ENCODE peak calls at places on chromosomes 4 and X, in seven cellular contexts. One of them, this sample, is unnamed.

GRCh38 chrX:109740076-109740809 is 7.2 kb upstream of the ACSL4 start:
- DNase-seq in RWPE1: peak; percentile 18
- DNase-seq in stomach: no peak
- DNase-seq in stimulated activated CD4-positive, alpha-beta T cell treated with anti-CD3 and anti-CD28 coated beads, Interleukin-12 subunit alpha, Interleukin-12 subunit beta, amount 100 ng/mL, for 48 hours: no peak
- DNase-seq in HFF-Myc: no peak
- DNase-seq in IMR-90: peak; percentile 52
- DNase-seq in stimulated activated CD8-positive, alpha-beta memory T cell treated with anti-CD3 and anti-CD28 coated beads, Interleukin-7, amount 100 ng/mL, for 4 hours: no peak
- DNase-seq in this sample: no peak

GRCh38 chrX:16870095-16870860 is at the start of gene RBBP7:
- DNase-seq in RWPE1: peak; percentile 81
- DNase-seq in stomach: peak; percentile 91
- DNase-seq in stimulated activated CD4-positive, alpha-beta T cell treated with anti-CD3 and anti-CD28 coated beads, Interleukin-12 subunit alpha, Interleukin-12 subunit beta, amount 100 ng/mL, for 48 hours: peak; percentile 85
- DNase-seq in HFF-Myc: peak; percentile 44
- DNase-seq in IMR-90: peak; percentile 89
- DNase-seq in stimulated activated CD8-positive, alpha-beta memory T cell treated with anti-CD3 and anti-CD28 coated beads, Interleukin-7, amount 100 ng/mL, for 4 hours: peak; percentile 81
- DNase-seq in this sample: peak; percentile 96

GRCh38 chr4:89712141-89712540 is 124.8 kb downstream of the SNCA start:
- DNase-seq in RWPE1: no peak
- DNase-seq in stomach: no peak
- DNase-seq in stimulated activated CD4-positive, alpha-beta T cell treated with anti-CD3 and anti-CD28 coated beads, Interleukin-12 subunit alpha, Interleukin-12 subunit beta, amount 100 ng/mL, for 48 hours: no peak
- DNase-seq in HFF-Myc: peak; percentile 53
- DNase-seq in IMR-90: peak; percentile 67
- DNase-seq in stimulated activated CD8-positive, alpha-beta memory T cell treated with anti-CD3 and anti-CD28 coated beads, Interleukin-7, amount 100 ng/mL, for 4 hours: no peak
- DNase-seq in this sample: no peak

GRCh38 chr4:58247792-58248191 is 1137.6 kb upstream of the IGFBP7 start:
- DNase-seq in RWPE1: peak; percentile 8
- DNase-seq in stomach: no peak
- DNase-seq in stimulated activated CD4-positive, alpha-beta T cell treated with anti-CD3 and anti-CD28 coated beads, Interleukin-12 subunit alpha, Interleukin-12 subunit beta, amount 100 ng/mL, for 48 hours: no peak
- DNase-seq in HFF-Myc: no peak
- DNase-seq in IMR-90: no peak
- DNase-seq in stimulated activated CD8-positive, alpha-beta memory T cell treated with anti-CD3 and anti-CD28 coated beads, Interleukin-7, amount 100 ng/mL, for 4 hours: no peak
- DNase-seq in this sample: no peak

GRCh38 chrX:85963736-85964135 is 83.6 kb downstream of the CHM start:
- DNase-seq in RWPE1: peak; percentile 3
- DNase-seq in stomach: no peak
- DNase-seq in stimulated activated CD4-positive, alpha-beta T cell treated with anti-CD3 and anti-CD28 coated beads, Interleukin-12 subunit alpha, Interleukin-12 subunit beta, amount 100 ng/mL, for 48 hours: no peak
- DNase-seq in HFF-Myc: peak; percentile 31
- DNase-seq in IMR-90: peak; percentile 96
- DNase-seq in stimulated activated CD8-positive, alpha-beta memory T cell treated with anti-CD3 and anti-CD28 coated beads, Interleukin-7, amount 100 ng/mL, for 4 hours: no peak
- DNase-seq in this sample: no peak

GRCh38 chr4:132956951-132957350 is 192.1 kb upstream of the PCDH10 start:
- DNase-seq in RWPE1: no peak
- DNase-seq in stomach: no peak
- DNase-seq in stimulated activated CD4-positive, alpha-beta T cell treated with anti-CD3 and anti-CD28 coated beads, Interleukin-12 subunit alpha, Interleukin-12 subunit beta, amount 100 ng/mL, for 48 hours: no peak
- DNase-seq in HFF-Myc: no peak
- DNase-seq in IMR-90: no peak
- DNase-seq in stimulated activated CD8-positive, alpha-beta memory T cell treated with anti-CD3 and anti-CD28 coated beads, Interleukin-7, amount 100 ng/mL, for 4 hours: no peak
- DNase-seq in this sample: no peak

GRCh38 chr4:1008840-1009646 is 2.4 kb upstream of the FGFRL1 start:
- DNase-seq in RWPE1: no peak
- DNase-seq in stomach: peak; percentile 49
- DNase-seq in stimulated activated CD4-positive, alpha-beta T cell treated with anti-CD3 and anti-CD28 coated beads, Interleukin-12 subunit alpha, Interleukin-12 subunit beta, amount 100 ng/mL, for 48 hours: no peak
- DNase-seq in HFF-Myc: no peak
- DNase-seq in IMR-90: no peak
- DNase-seq in stimulated activated CD8-positive, alpha-beta memory T cell treated with anti-CD3 and anti-CD28 coated beads, Interleukin-7, amount 100 ng/mL, for 4 hours: no peak
- DNase-seq in this sample: peak; percentile 54

GRCh38 chrX:39764441-39764914 is 333.3 kb downstream of the BCOR start:
- DNase-seq in RWPE1: no peak
- DNase-seq in stomach: no peak
- DNase-seq in stimulated activated CD4-positive, alpha-beta T cell treated with anti-CD3 and anti-CD28 coated beads, Interleukin-12 subunit alpha, Interleukin-12 subunit beta, amount 100 ng/mL, for 48 hours: no peak
- DNase-seq in HFF-Myc: no peak
- DNase-seq in IMR-90: peak; percentile 34
- DNase-seq in stimulated activated CD8-positive, alpha-beta memory T cell treated with anti-CD3 and anti-CD28 coated beads, Interleukin-7, amount 100 ng/mL, for 4 hours: no peak
- DNase-seq in this sample: no peak

GRCh38 chrX:134688839-134689238 is 30.6 kb upstream of the PLAC1 start:
- DNase-seq in RWPE1: peak; percentile 20
- DNase-seq in stomach: no peak
- DNase-seq in stimulated activated CD4-positive, alpha-beta T cell treated with anti-CD3 and anti-CD28 coated beads, Interleukin-12 subunit alpha, Interleukin-12 subunit beta, amount 100 ng/mL, for 48 hours: no peak
- DNase-seq in HFF-Myc: no peak
- DNase-seq in IMR-90: peak; percentile 76
- DNase-seq in stimulated activated CD8-positive, alpha-beta memory T cell treated with anti-CD3 and anti-CD28 coated beads, Interleukin-7, amount 100 ng/mL, for 4 hours: no peak
- DNase-seq in this sample: no peak

GRCh38 chr4:141486375-141486997 is 149.9 kb upstream of the IL15 start:
- DNase-seq in RWPE1: peak; percentile 39
- DNase-seq in stomach: no peak
- DNase-seq in stimulated activated CD4-positive, alpha-beta T cell treated with anti-CD3 and anti-CD28 coated beads, Interleukin-12 subunit alpha, Interleukin-12 subunit beta, amount 100 ng/mL, for 48 hours: no peak
- DNase-seq in HFF-Myc: no peak
- DNase-seq in IMR-90: peak; percentile 90
- DNase-seq in stimulated activated CD8-positive, alpha-beta memory T cell treated with anti-CD3 and anti-CD28 coated beads, Interleukin-7, amount 100 ng/mL, for 4 hours: no peak
- DNase-seq in this sample: no peak

GRCh38 chrX:150692837-150693781 is at the start of gene MTMR1:
- DNase-seq in RWPE1: peak; percentile 24
- DNase-seq in stomach: peak; percentile 44
- DNase-seq in stimulated activated CD4-positive, alpha-beta T cell treated with anti-CD3 and anti-CD28 coated beads, Interleukin-12 subunit alpha, Interleukin-12 subunit beta, amount 100 ng/mL, for 48 hours: no peak
- DNase-seq in HFF-Myc: no peak
- DNase-seq in IMR-90: no peak
- DNase-seq in stimulated activated CD8-positive, alpha-beta memory T cell treated with anti-CD3 and anti-CD28 coated beads, Interleukin-7, amount 100 ng/mL, for 4 hours: peak; percentile 24
- DNase-seq in this sample: no peak

GRCh38 chr4:100017627-100018310 is 67.7 kb upstream of the H2AZ1 start:
- DNase-seq in RWPE1: peak; percentile 84
- DNase-seq in stomach: no peak
- DNase-seq in stimulated activated CD4-positive, alpha-beta T cell treated with anti-CD3 and anti-CD28 coated beads, Interleukin-12 subunit alpha, Interleukin-12 subunit beta, amount 100 ng/mL, for 48 hours: no peak
- DNase-seq in HFF-Myc: no peak
- DNase-seq in IMR-90: peak; percentile 21
- DNase-seq in stimulated activated CD8-positive, alpha-beta memory T cell treated with anti-CD3 and anti-CD28 coated beads, Interleukin-7, amount 100 ng/mL, for 4 hours: no peak
- DNase-seq in this sample: no peak

GRCh38 chr4:3826247-3827172 is 60.3 kb downstream of the ADRA2C start:
- DNase-seq in RWPE1: no peak
- DNase-seq in stomach: no peak
- DNase-seq in stimulated activated CD4-positive, alpha-beta T cell treated with anti-CD3 and anti-CD28 coated beads, Interleukin-12 subunit alpha, Interleukin-12 subunit beta, amount 100 ng/mL, for 48 hours: no peak
- DNase-seq in HFF-Myc: no peak
- DNase-seq in IMR-90: no peak
- DNase-seq in stimulated activated CD8-positive, alpha-beta memory T cell treated with anti-CD3 and anti-CD28 coated beads, Interleukin-7, amount 100 ng/mL, for 4 hours: no peak
- DNase-seq in this sample: no peak

GRCh38 chrX:132270699-132271098 is 51.5 kb upstream of the RAP2C start:
- DNase-seq in RWPE1: peak; percentile 26
- DNase-seq in stomach: no peak
- DNase-seq in stimulated activated CD4-positive, alpha-beta T cell treated with anti-CD3 and anti-CD28 coated beads, Interleukin-12 subunit alpha, Interleukin-12 subunit beta, amount 100 ng/mL, for 48 hours: no peak
- DNase-seq in HFF-Myc: peak; percentile 40
- DNase-seq in IMR-90: peak; percentile 81
- DNase-seq in stimulated activated CD8-positive, alpha-beta memory T cell treated with anti-CD3 and anti-CD28 coated beads, Interleukin-7, amount 100 ng/mL, for 4 hours: no peak
- DNase-seq in this sample: no peak

GRCh38 chrX:8731579-8732395 is at the start of gene ANOS1:
- DNase-seq in RWPE1: peak; percentile 26
- DNase-seq in stomach: peak; percentile 47
- DNase-seq in stimulated activated CD4-positive, alpha-beta T cell treated with anti-CD3 and anti-CD28 coated beads, Interleukin-12 subunit alpha, Interleukin-12 subunit beta, amount 100 ng/mL, for 48 hours: no peak
- DNase-seq in HFF-Myc: no peak
- DNase-seq in IMR-90: no peak
- DNase-seq in stimulated activated CD8-positive, alpha-beta memory T cell treated with anti-CD3 and anti-CD28 coated beads, Interleukin-7, amount 100 ng/mL, for 4 hours: no peak
- DNase-seq in this sample: no peak

GRCh38 chrX:19674041-19674769 is 158.9 kb upstream of the MAP3K15 start:
- DNase-seq in RWPE1: no peak
- DNase-seq in stomach: no peak
- DNase-seq in stimulated activated CD4-positive, alpha-beta T cell treated with anti-CD3 and anti-CD28 coated beads, Interleukin-12 subunit alpha, Interleukin-12 subunit beta, amount 100 ng/mL, for 48 hours: no peak
- DNase-seq in HFF-Myc: no peak
- DNase-seq in IMR-90: no peak
- DNase-seq in stimulated activated CD8-positive, alpha-beta memory T cell treated with anti-CD3 and anti-CD28 coated beads, Interleukin-7, amount 100 ng/mL, for 4 hours: no peak
- DNase-seq in this sample: no peak

GRCh38 chr4:138958519-138958918 is 57.1 kb upstream of the NOCT start:
- DNase-seq in RWPE1: no peak
- DNase-seq in stomach: no peak
- DNase-seq in stimulated activated CD4-positive, alpha-beta T cell treated with anti-CD3 and anti-CD28 coated beads, Interleukin-12 subunit alpha, Interleukin-12 subunit beta, amount 100 ng/mL, for 48 hours: no peak
- DNase-seq in HFF-Myc: no peak
- DNase-seq in IMR-90: no peak
- DNase-seq in stimulated activated CD8-positive, alpha-beta memory T cell treated with anti-CD3 and anti-CD28 coated beads, Interleukin-7, amount 100 ng/mL, for 4 hours: no peak
- DNase-seq in this sample: no peak

GRCh38 chrX:56995271-56995994 is at the start of gene SPIN3:
- DNase-seq in RWPE1: peak; percentile 53
- DNase-seq in stomach: peak; percentile 84
- DNase-seq in stimulated activated CD4-positive, alpha-beta T cell treated with anti-CD3 and anti-CD28 coated beads, Interleukin-12 subunit alpha, Interleukin-12 subunit beta, amount 100 ng/mL, for 48 hours: peak; percentile 56
- DNase-seq in HFF-Myc: no peak
- DNase-seq in IMR-90: peak; percentile 59
- DNase-seq in stimulated activated CD8-positive, alpha-beta memory T cell treated with anti-CD3 and anti-CD28 coated beads, Interleukin-7, amount 100 ng/mL, for 4 hours: peak; percentile 12
- DNase-seq in this sample: peak; percentile 71

GRCh38 chrX:12580548-12580947 is 210.7 kb upstream of the PRPS2 start:
- DNase-seq in RWPE1: peak; percentile 53
- DNase-seq in stomach: no peak
- DNase-seq in stimulated activated CD4-positive, alpha-beta T cell treated with anti-CD3 and anti-CD28 coated beads, Interleukin-12 subunit alpha, Interleukin-12 subunit beta, amount 100 ng/mL, for 48 hours: no peak
- DNase-seq in HFF-Myc: no peak
- DNase-seq in IMR-90: peak; percentile 7
- DNase-seq in stimulated activated CD8-positive, alpha-beta memory T cell treated with anti-CD3 and anti-CD28 coated beads, Interleukin-7, amount 100 ng/mL, for 4 hours: no peak
- DNase-seq in this sample: no peak

GRCh38 chr4:55547918-55548317 is 1.2 kb upstream of the CLOCK start:
- DNase-seq in RWPE1: no peak
- DNase-seq in stomach: no peak
- DNase-seq in stimulated activated CD4-positive, alpha-beta T cell treated with anti-CD3 and anti-CD28 coated beads, Interleukin-12 subunit alpha, Interleukin-12 subunit beta, amount 100 ng/mL, for 48 hours: no peak
- DNase-seq in HFF-Myc: no peak
- DNase-seq in IMR-90: no peak
- DNase-seq in stimulated activated CD8-positive, alpha-beta memory T cell treated with anti-CD3 and anti-CD28 coated beads, Interleukin-7, amount 100 ng/mL, for 4 hours: no peak
- DNase-seq in this sample: no peak

GRCh38 chrX:72146527-72146926 is 14.8 kb upstream of the RTL5 start:
- DNase-seq in RWPE1: no peak
- DNase-seq in stomach: no peak
- DNase-seq in stimulated activated CD4-positive, alpha-beta T cell treated with anti-CD3 and anti-CD28 coated beads, Interleukin-12 subunit alpha, Interleukin-12 subunit beta, amount 100 ng/mL, for 48 hours: no peak
- DNase-seq in HFF-Myc: no peak
- DNase-seq in IMR-90: no peak
- DNase-seq in stimulated activated CD8-positive, alpha-beta memory T cell treated with anti-CD3 and anti-CD28 coated beads, Interleukin-7, amount 100 ng/mL, for 4 hours: no peak
- DNase-seq in this sample: no peak

GRCh38 chr4:109302366-109303140 is at the start of gene COL25A1:
- DNase-seq in RWPE1: peak; percentile 36
- DNase-seq in stomach: peak; percentile 26
- DNase-seq in stimulated activated CD4-positive, alpha-beta T cell treated with anti-CD3 and anti-CD28 coated beads, Interleukin-12 subunit alpha, Interleukin-12 subunit beta, amount 100 ng/mL, for 48 hours: peak; percentile 7
- DNase-seq in HFF-Myc: no peak
- DNase-seq in IMR-90: peak; percentile 16
- DNase-seq in stimulated activated CD8-positive, alpha-beta memory T cell treated with anti-CD3 and anti-CD28 coated beads, Interleukin-7, amount 100 ng/mL, for 4 hours: peak; percentile 9
- DNase-seq in this sample: peak; percentile 34

GRCh38 chr4:7396186-7396585 is 38.5 kb downstream of the PSAPL1 start:
- DNase-seq in RWPE1: no peak
- DNase-seq in stomach: no peak
- DNase-seq in stimulated activated CD4-positive, alpha-beta T cell treated with anti-CD3 and anti-CD28 coated beads, Interleukin-12 subunit alpha, Interleukin-12 subunit beta, amount 100 ng/mL, for 48 hours: no peak
- DNase-seq in HFF-Myc: no peak
- DNase-seq in IMR-90: no peak
- DNase-seq in stimulated activated CD8-positive, alpha-beta memory T cell treated with anti-CD3 and anti-CD28 coated beads, Interleukin-7, amount 100 ng/mL, for 4 hours: no peak
- DNase-seq in this sample: no peak

GRCh38 chrX:112368371-112368770 is 285.8 kb upstream of the TRPC5 start:
- DNase-seq in RWPE1: no peak
- DNase-seq in stomach: no peak
- DNase-seq in stimulated activated CD4-positive, alpha-beta T cell treated with anti-CD3 and anti-CD28 coated beads, Interleukin-12 subunit alpha, Interleukin-12 subunit beta, amount 100 ng/mL, for 48 hours: no peak
- DNase-seq in HFF-Myc: no peak
- DNase-seq in IMR-90: no peak
- DNase-seq in stimulated activated CD8-positive, alpha-beta memory T cell treated with anti-CD3 and anti-CD28 coated beads, Interleukin-7, amount 100 ng/mL, for 4 hours: no peak
- DNase-seq in this sample: no peak

GRCh38 chr4:128979934-128980333 is 113.4 kb downstream of the SCLT1 start:
- DNase-seq in RWPE1: peak; percentile 48
- DNase-seq in stomach: no peak
- DNase-seq in stimulated activated CD4-positive, alpha-beta T cell treated with anti-CD3 and anti-CD28 coated beads, Interleukin-12 subunit alpha, Interleukin-12 subunit beta, amount 100 ng/mL, for 48 hours: no peak
- DNase-seq in HFF-Myc: peak; percentile 54
- DNase-seq in IMR-90: peak; percentile 86
- DNase-seq in stimulated activated CD8-positive, alpha-beta memory T cell treated with anti-CD3 and anti-CD28 coated beads, Interleukin-7, amount 100 ng/mL, for 4 hours: no peak
- DNase-seq in this sample: no peak

GRCh38 chr4:74098628-74098995 is 383 bp downstream of the CXCL2 start:
- DNase-seq in RWPE1: no peak
- DNase-seq in stomach: no peak
- DNase-seq in stimulated activated CD4-positive, alpha-beta T cell treated with anti-CD3 and anti-CD28 coated beads, Interleukin-12 subunit alpha, Interleukin-12 subunit beta, amount 100 ng/mL, for 48 hours: no peak
- DNase-seq in HFF-Myc: no peak
- DNase-seq in IMR-90: no peak
- DNase-seq in stimulated activated CD8-positive, alpha-beta memory T cell treated with anti-CD3 and anti-CD28 coated beads, Interleukin-7, amount 100 ng/mL, for 4 hours: no peak
- DNase-seq in this sample: no peak

GRCh38 chr4:7462509-7462971 is 27.8 kb upstream of the PSAPL1 start:
- DNase-seq in RWPE1: peak; percentile 60
- DNase-seq in stomach: peak; percentile 32
- DNase-seq in stimulated activated CD4-positive, alpha-beta T cell treated with anti-CD3 and anti-CD28 coated beads, Interleukin-12 subunit alpha, Interleukin-12 subunit beta, amount 100 ng/mL, for 48 hours: no peak
- DNase-seq in HFF-Myc: peak; percentile 6
- DNase-seq in IMR-90: peak; percentile 2
- DNase-seq in stimulated activated CD8-positive, alpha-beta memory T cell treated with anti-CD3 and anti-CD28 coated beads, Interleukin-7, amount 100 ng/mL, for 4 hours: no peak
- DNase-seq in this sample: no peak

GRCh38 chr4:163558539-163559044 is 64.1 kb downstream of the TMA16 start:
- DNase-seq in RWPE1: no peak
- DNase-seq in stomach: no peak
- DNase-seq in stimulated activated CD4-positive, alpha-beta T cell treated with anti-CD3 and anti-CD28 coated beads, Interleukin-12 subunit alpha, Interleukin-12 subunit beta, amount 100 ng/mL, for 48 hours: no peak
- DNase-seq in HFF-Myc: no peak
- DNase-seq in IMR-90: no peak
- DNase-seq in stimulated activated CD8-positive, alpha-beta memory T cell treated with anti-CD3 and anti-CD28 coated beads, Interleukin-7, amount 100 ng/mL, for 4 hours: no peak
- DNase-seq in this sample: no peak

GRCh38 chrX:15619053-15619772 is 18.5 kb upstream of the ACE2 start:
- DNase-seq in RWPE1: peak; percentile 73
- DNase-seq in stomach: no peak
- DNase-seq in stimulated activated CD4-positive, alpha-beta T cell treated with anti-CD3 and anti-CD28 coated beads, Interleukin-12 subunit alpha, Interleukin-12 subunit beta, amount 100 ng/mL, for 48 hours: no peak
- DNase-seq in HFF-Myc: no peak
- DNase-seq in IMR-90: peak; percentile 2
- DNase-seq in stimulated activated CD8-positive, alpha-beta memory T cell treated with anti-CD3 and anti-CD28 coated beads, Interleukin-7, amount 100 ng/mL, for 4 hours: no peak
- DNase-seq in this sample: no peak

GRCh38 chrX:50799531-50799961 is 14.4 kb downstream of the SHROOM4 start:
- DNase-seq in RWPE1: peak; percentile 51
- DNase-seq in stomach: no peak
- DNase-seq in stimulated activated CD4-positive, alpha-beta T cell treated with anti-CD3 and anti-CD28 coated beads, Interleukin-12 subunit alpha, Interleukin-12 subunit beta, amount 100 ng/mL, for 48 hours: no peak
- DNase-seq in HFF-Myc: no peak
- DNase-seq in IMR-90: peak; percentile 56
- DNase-seq in stimulated activated CD8-positive, alpha-beta memory T cell treated with anti-CD3 and anti-CD28 coated beads, Interleukin-7, amount 100 ng/mL, for 4 hours: no peak
- DNase-seq in this sample: no peak

GRCh38 chrX:42149786-42150185 is 226.4 kb upstream of the CASK start:
- DNase-seq in RWPE1: no peak
- DNase-seq in stomach: no peak
- DNase-seq in stimulated activated CD4-positive, alpha-beta T cell treated with anti-CD3 and anti-CD28 coated beads, Interleukin-12 subunit alpha, Interleukin-12 subunit beta, amount 100 ng/mL, for 48 hours: no peak
- DNase-seq in HFF-Myc: peak; percentile 12
- DNase-seq in IMR-90: no peak
- DNase-seq in stimulated activated CD8-positive, alpha-beta memory T cell treated with anti-CD3 and anti-CD28 coated beads, Interleukin-7, amount 100 ng/mL, for 4 hours: no peak
- DNase-seq in this sample: no peak

GRCh38 chrX:21926527-21927278 is 13.8 kb upstream of the SMS start:
- DNase-seq in RWPE1: peak; percentile 59
- DNase-seq in stomach: no peak
- DNase-seq in stimulated activated CD4-positive, alpha-beta T cell treated with anti-CD3 and anti-CD28 coated beads, Interleukin-12 subunit alpha, Interleukin-12 subunit beta, amount 100 ng/mL, for 48 hours: no peak
- DNase-seq in HFF-Myc: peak; percentile 78
- DNase-seq in IMR-90: peak; percentile 99
- DNase-seq in stimulated activated CD8-positive, alpha-beta memory T cell treated with anti-CD3 and anti-CD28 coated beads, Interleukin-7, amount 100 ng/mL, for 4 hours: no peak
- DNase-seq in this sample: no peak